ENCODE peak calls at places on chromosome 12, in five cellular contexts. T is MV-4-11; U is CD8-positive, alpha-beta T cell; M is central memory CD4-positive, alpha-beta T cell; I is activated T-cell treated with anti-CD3 and anti-CD28 coated beads for 24 hours. D is an unnamed sample.

GRCh38 chr12:99619389-99620158 is 28.0 kb upstream of the GARIN6 start:
- DNase-seq in T (peak; percentile 49), U (no peak), M (no peak), I (no peak), D (no peak)

GRCh38 chr12:62632521-62632920 is 165.9 kb downstream of the MON2 start:
- DNase-seq in M (no peak), I (no peak), U (no peak), T (no peak), D (peak; percentile 61)

GRCh38 chr12:106632797-106633450 is 50.1 kb downstream of the RFX4 start:
- DNase-seq in M (no peak), I (no peak), U (no peak), T (no peak), D (no peak)

GRCh38 chr12:45409966-45410365 is 194.1 kb downstream of the ANO6 start:
- DNase-seq in M (no peak), T (no peak), U (no peak), I (no peak), D (no peak)

GRCh38 chr12:34257093-34257492 is 234.8 kb downstream of the ALG10 start:
- DNase-seq in M (no peak), U (no peak), T (no peak), I (no peak), D (no peak)

GRCh38 chr12:6141048-6141447 is 16.6 kb upstream of the VWF start:
- DNase-seq in M (peak; percentile 9), I (peak; percentile 36), U (no peak), T (peak; percentile 90), D (peak; percentile 73)

GRCh38 chr12:55929306-55929791 is 1.6 kb upstream of the DGKA start:
- DNase-seq in I (peak; percentile 82), M (peak; percentile 96), U (peak; percentile 66), T (peak; percentile 81), D (peak; percentile 14)

GRCh38 chr12:90543841-90544240 is 411.1 kb downstream of the CCER1 start:
- DNase-seq in T (no peak), U (no peak), I (no peak), M (no peak), D (no peak)

GRCh38 chr12:32399373-32400113 is at the start of gene FGD4:
- DNase-seq in T (peak; percentile 63), M (peak; percentile 35), I (peak; percentile 43), U (no peak), D (peak; percentile 89)

GRCh38 chr12:124829008-124829707 is 34.5 kb downstream of the SCARB1 start:
- DNase-seq in U (no peak), T (peak; percentile 45), M (no peak), I (no peak), D (no peak)

GRCh38 chr12:8847435-8847834 is 25.0 kb downstream of the A2ML1 start:
- DNase-seq in U (no peak), T (no peak), M (no peak), I (no peak), D (no peak)

D was measured in Ammon's horn.